ENCODE peak calls at places on chromosomes 13 and 19, in nine cellular contexts. Z, V, F, P, N, C, K, X and U are unnamed samples.

GRCh38 chr19:51501594-51502263 is at the start of gene SIGLEC12:
- DNase-seq in F (no peak), K (no peak), N (no peak), C (no peak), X (no peak), V (peak), P (peak), Z (no peak), U (peak)

GRCh38 chr13:36131215-36131930 is at the start of gene DCLK1:
- DNase-seq in F (no peak), Z (no peak), C (peak), V (no peak), N (peak), K (peak), P (no peak), X (peak), U (peak)

GRCh38 chr13:76792680-76793334 is 93.4 kb downstream of the KCTD12 start:
- DNase-seq in V (no peak), K (no peak), C (peak), F (no peak), N (no peak), X (no peak), P (no peak), Z (no peak), U (no peak)

GRCh38 chr13:84098273-84098672 is 216.0 kb upstream of the SLITRK1 start:
- DNase-seq in K (no peak), V (no peak), C (no peak), P (no peak), Z (no peak), X (no peak), F (no peak), N (no peak), U (no peak)

GRCh38 chr13:101127741-101128353 is 288.5 kb downstream of the NALCN start:
- DNase-seq in Z (no peak), X (peak), V (no peak), K (peak), F (peak), C (no peak), P (peak), N (no peak), U (no peak)

GRCh38 chr19:46470376-46470775 is 987 bp downstream of the PNMA8A start:
- DNase-seq in P (no peak), K (no peak), Z (no peak), N (no peak), F (no peak), X (no peak), V (no peak), C (peak), U (no peak)

GRCh38 chr13:30779608-30780007 is 44.3 kb downstream of the ALOX5AP start:
- DNase-seq in F (no peak), Z (no peak), P (no peak), V (no peak), N (no peak), C (no peak), K (no peak), X (no peak), U (no peak)

GRCh38 chr19:13428352-13428751 is 77.9 kb downstream of the CACNA1A start:
- DNase-seq in Z (no peak), P (peak), N (no peak), K (no peak), X (peak), F (peak), C (peak), V (no peak), U (no peak)

GRCh38 chr13:99008577-99008976 is 30.7 kb upstream of the DOCK9 start:
- DNase-seq in X (no peak), P (peak), V (no peak), Z (no peak), N (no peak), C (no peak), F (no peak), K (no peak), U (no peak)

GRCh38 chr13:59677966-59678814 is 485.5 kb downstream of the DIAPH3 start:
- DNase-seq in F (peak), N (no peak), V (no peak), K (peak), C (peak), P (peak), X (peak), Z (no peak), U (no peak)

GRCh38 chr19:5339950-5340636 is 519 bp downstream of the PTPRS start:
- DNase-seq in X (no peak), K (peak), V (peak), C (peak), N (no peak), F (peak), P (peak), Z (no peak), U (no peak)

GRCh38 chr19:7348587-7349230 is at the start of gene ARHGEF18:
- DNase-seq in P (no peak), K (no peak), F (peak), V (peak), C (no peak), Z (no peak), X (no peak), N (no peak), U (peak)

GRCh38 chr13:24118576-24118975 is 41.9 kb upstream of the SPATA13 start:
- DNase-seq in X (no peak), C (no peak), V (no peak), N (no peak), K (no peak), P (no peak), F (no peak), Z (no peak), U (no peak)

GRCh38 chr13:99982741-99983400 is 1.3 kb downstream of the ZIC2 start:
- DNase-seq in P (peak), X (no peak), F (no peak), V (no peak), C (peak), Z (no peak), K (peak), N (no peak), U (no peak)

GRCh38 chr13:114263590-114263989 is 17.8 kb upstream of the UPF3A start:
- DNase-seq in K (no peak), Z (no peak), C (no peak), V (no peak), F (peak), N (no peak), X (no peak), P (no peak), U (no peak)

GRCh38 chr13:73000027-73000674 is 58.7 kb upstream of the KLF5 start:
- DNase-seq in P (peak), Z (no peak), F (peak), N (no peak), X (no peak), V (no peak), C (peak), K (no peak), U (no peak)

DNA sequence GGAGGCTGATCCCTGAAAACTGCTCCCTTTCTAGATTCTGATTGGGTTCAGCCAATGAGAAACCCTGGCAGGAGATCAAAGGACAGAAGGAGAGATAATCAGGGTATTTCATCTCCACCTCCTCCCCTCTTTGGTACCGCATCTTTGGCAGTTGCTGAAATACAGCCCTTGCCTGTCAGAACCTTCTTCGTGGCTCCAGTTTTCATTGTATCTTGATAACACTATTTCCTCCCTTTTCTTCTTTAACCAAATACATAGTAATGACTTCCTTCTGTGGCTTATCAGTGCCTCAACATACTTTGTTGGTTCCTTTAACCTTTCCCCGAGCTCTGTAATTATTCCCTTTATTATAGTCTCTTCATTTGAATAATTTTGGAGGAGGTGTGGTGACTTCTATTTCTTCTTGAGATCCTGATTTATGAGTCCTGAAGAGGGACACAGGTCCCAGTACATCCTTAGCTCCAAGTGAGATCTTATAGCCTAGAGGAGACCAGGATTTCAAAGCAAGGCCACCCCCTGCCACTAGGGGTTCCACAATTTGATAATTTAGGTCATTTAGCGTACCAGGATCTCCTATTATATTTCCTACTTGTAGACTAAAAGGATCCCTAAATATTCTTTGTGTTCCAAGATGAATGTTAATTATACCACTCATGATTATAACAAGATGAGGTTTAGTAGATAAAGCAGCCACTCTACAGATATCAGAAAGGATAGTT is 98.0 kb downstream of the EDNRB start:
- DNase-seq in P (no peak), N (no peak), C (no peak), V (no peak), K (no peak), F (no peak), Z (no peak), X (no peak), U (no peak)
- TF ChIP-seq CTCF in P (no peak), N (no peak), C (no peak), V (no peak), K (peak), F (peak), Z (no peak), X (no peak), U (no peak)

GRCh38 chr19:30449673-30450072 is 77.5 kb downstream of the ZNF536 start:
- DNase-seq in N (no peak), P (no peak), V (no peak), C (no peak), K (peak), Z (no peak), X (no peak), F (no peak), U (no peak)

GRCh38 chr19:30449191-30449590 is 77.0 kb downstream of the ZNF536 start:
- DNase-seq in X (no peak), K (no peak), V (no peak), F (no peak), Z (no peak), C (no peak), P (no peak), N (no peak), U (no peak)

GRCh38 chr19:30448386-30449130 is 76.4 kb downstream of the ZNF536 start:
- DNase-seq in K (peak), P (no peak), X (no peak), F (no peak), V (no peak), C (no peak), Z (no peak), N (no peak), U (no peak)

GRCh38 chr19:30450101-30450500 is 77.9 kb downstream of the ZNF536 start:
- DNase-seq in C (no peak), F (no peak), X (no peak), N (no peak), K (peak), V (peak), Z (no peak), P (no peak), U (no peak)

DNA sequence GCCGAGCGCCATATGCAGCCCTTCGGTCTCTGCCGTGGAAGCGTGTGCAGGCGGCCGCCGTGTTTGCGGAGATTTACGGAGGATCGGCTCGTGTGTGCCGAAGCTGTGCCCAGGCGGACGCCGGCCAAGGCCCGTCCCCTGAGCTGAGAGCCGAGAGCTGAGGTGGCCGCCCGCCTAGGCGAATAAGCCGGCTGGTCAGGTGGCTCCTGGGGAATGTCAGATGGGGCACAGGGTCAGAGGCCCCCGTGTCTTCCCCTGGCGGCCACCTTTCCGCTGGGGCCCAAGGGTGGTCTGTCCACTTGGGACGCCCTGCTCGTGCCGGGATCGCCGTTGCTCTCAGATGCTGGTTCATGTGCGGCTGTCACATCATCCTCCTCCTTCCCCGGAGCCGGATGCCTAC is 78.8 kb downstream of the ZNF536 start:
- DNase-seq in K (peak), F (no peak), C (no peak), N (no peak), P (no peak), Z (no peak), X (no peak), V (no peak), U (no peak)
- H3K27ac ChIP-seq in K (no peak), F (no peak), C (no peak), N (no peak), P (no peak), Z (no peak), X (no peak), V (no peak), U (no peak)

GRCh38 chr13:43965446-43965845 is 85.7 kb downstream of the LACC1 start:
- DNase-seq in F (no peak), C (no peak), P (no peak), N (no peak), X (no peak), Z (no peak), K (no peak), V (no peak), U (no peak)
- TF ChIP-seq CTCF in F (no peak), C (no peak), P (no peak), N (no peak), X (no peak), Z (no peak), K (no peak), V (no peak), U (no peak)

GRCh38 chr19:2184422-2185012 is 20.8 kb downstream of the DOT1L start:
- DNase-seq in F (no peak), Z (no peak), V (no peak), C (peak), N (no peak), K (no peak), X (no peak), P (no peak), U (no peak)

GRCh38 chr19:2187164-2187563 is 23.4 kb downstream of the DOT1L start:
- DNase-seq in P (no peak), N (no peak), X (no peak), K (no peak), Z (no peak), V (no peak), F (no peak), C (no peak), U (no peak)

GRCh38 chr19:2188708-2189385 is 25.1 kb downstream of the DOT1L start:
- DNase-seq in F (no peak), P (no peak), C (peak), Z (no peak), V (no peak), X (no peak), K (no peak), N (no peak), U (no peak)

GRCh38 chr19:2185734-2186070 is 22.0 kb downstream of the DOT1L start:
- DNase-seq in F (no peak), Z (no peak), K (no peak), N (no peak), P (no peak), V (no peak), X (no peak), C (no peak), U (no peak)

GRCh38 chr19:2186071-2186846 is 22.5 kb downstream of the DOT1L start:
- DNase-seq in X (no peak), F (no peak), V (no peak), K (peak), N (peak), Z (peak), P (no peak), C (peak), U (peak)
- H3K27ac ChIP-seq in X (peak), F (no peak), V (no peak), K (no peak), N (peak), Z (peak), P (no peak), C (peak), U (peak)